ENCODE peak calls at places on chromosomes 13 and 19, in five cellular contexts. F is mucosa of descending colon, P is iris pigment epithelial cell, C is NCI-H748 treated with DMSO at 0.1 percent for 48 hours, W is NCI-H774. S is an unnamed sample.

GRCh38 chr13:108787709-108788394 is 158.4 kb downstream of the MYO16 start:
- DNase-seq in F (no peak), P (no peak), C (no peak), W (no peak), S (no peak)

GRCh38 chr13:99124695-99125334 is 75.8 kb upstream of the UBAC2 start:
- DNase-seq in F (no peak), P (peak; percentile 79), C (no peak), W (no peak), S (no peak)

GRCh38 chr19:6707658-6708018 is 12.8 kb downstream of the C3 start:
- DNase-seq in F (no peak), P (no peak), C (no peak), W (no peak), S (no peak)

GRCh38 chr13:109567315-109567714 is 219.1 kb downstream of the IRS2 start:
- DNase-seq in F (no peak), P (peak; percentile 16), C (no peak), W (no peak), S (no peak)

GRCh38 chr13:98301721-98302120 is 124.7 kb upstream of the RNF113B start:
- DNase-seq in F (no peak), P (peak; percentile 23), C (no peak), W (no peak), S (no peak)

GRCh38 chr13:51770160-51770559 is 33.8 kb downstream of the DHRS12 start:
- DNase-seq in F (no peak), P (no peak), C (no peak), W (no peak), S (no peak)

GRCh38 chr19:8127311-8127710 is 22.1 kb downstream of the FBN3 start:
- DNase-seq in F (no peak), P (no peak), C (no peak), W (no peak), S (no peak)

GRCh38 chr13:105442941-105443340 is 1092.5 kb downstream of the EFNB2 start:
- DNase-seq in F (no peak), P (peak; percentile 100), C (no peak), W (no peak), S (no peak)

GRCh38 chr13:50444726-50445125 is 398.8 kb downstream of the DLEU7 start:
- DNase-seq in F (no peak), P (no peak), C (no peak), W (no peak), S (no peak)

GRCh38 chr19:2126879-2127518 is 24.4 kb downstream of the AP3D1 start:
- DNase-seq in F (no peak), P (no peak), C (no peak), W (no peak), S (no peak)

GRCh38 chr13:87527036-87527435 is 144.1 kb upstream of the SLITRK5 start:
- DNase-seq in F (no peak), P (no peak), C (no peak), W (no peak), S (no peak)

GRCh38 chr19:10503002-10503789 is at the start of gene KEAP1:
- DNase-seq in F (peak; percentile 78), P (peak; percentile 30), C (no peak), W (peak; percentile 48), S (peak; percentile 84)

GRCh38 chr13:93640452-93640851 is 413.8 kb downstream of the GPC6 start:
- DNase-seq in F (no peak), P (no peak), C (no peak), W (no peak), S (no peak)

S was measured in pancreas.